ENCODE peak calls at places on chromosomes 7 and 10, in nine cellular contexts. One of them, this sample, is unnamed.

GRCh38 chr10:114477285-114477684 is 73.0 kb upstream of the AFAP1L2 start:
- DNase-seq in islet precursor cell: no peak
- DNase-seq in KG1: no peak
- DNase-seq in left ventricle myocardium inferior: peak; percentile 40
- DNase-seq in CD8-positive, alpha-beta memory T cell: no peak
- DNase-seq in fibroblast of villous mesenchyme: peak; percentile 65
- DNase-seq in RWPE1: no peak
- DNase-seq in stimulated activated CD4-positive, alpha-beta T cell treated with anti-CD3 and anti-CD28 coated beads, Interleukin-1b, Interleukin-23, amount 100 ng/mL, for 24 hours: no peak
- DNase-seq in Panc1: no peak
- DNase-seq in this sample: no peak

GRCh38 chr7:98362517-98362916 is 38.4 kb downstream of the BAIAP2L1 start:
- DNase-seq in islet precursor cell: no peak
- DNase-seq in KG1: no peak
- DNase-seq in left ventricle myocardium inferior: no peak
- DNase-seq in CD8-positive, alpha-beta memory T cell: no peak
- DNase-seq in fibroblast of villous mesenchyme: no peak
- DNase-seq in RWPE1: no peak
- DNase-seq in stimulated activated CD4-positive, alpha-beta T cell treated with anti-CD3 and anti-CD28 coated beads, Interleukin-1b, Interleukin-23, amount 100 ng/mL, for 24 hours: no peak
- DNase-seq in Panc1: no peak
- DNase-seq in this sample: peak; percentile 82

GRCh38 chr10:74502963-74503608 is 323.3 kb upstream of the KAT6B start:
- DNase-seq in islet precursor cell: no peak
- DNase-seq in KG1: no peak
- DNase-seq in left ventricle myocardium inferior: no peak
- DNase-seq in CD8-positive, alpha-beta memory T cell: no peak
- DNase-seq in fibroblast of villous mesenchyme: peak; percentile 86
- DNase-seq in RWPE1: peak; percentile 64
- DNase-seq in stimulated activated CD4-positive, alpha-beta T cell treated with anti-CD3 and anti-CD28 coated beads, Interleukin-1b, Interleukin-23, amount 100 ng/mL, for 24 hours: no peak
- DNase-seq in Panc1: no peak
- DNase-seq in this sample: no peak

GRCh38 chr10:32149257-32149955 is 93.2 kb upstream of the KIF5B start:
- DNase-seq in islet precursor cell: no peak
- DNase-seq in KG1: no peak
- DNase-seq in left ventricle myocardium inferior: peak; percentile 56
- DNase-seq in CD8-positive, alpha-beta memory T cell: no peak
- DNase-seq in fibroblast of villous mesenchyme: peak; percentile 89
- DNase-seq in RWPE1: peak; percentile 78
- DNase-seq in stimulated activated CD4-positive, alpha-beta T cell treated with anti-CD3 and anti-CD28 coated beads, Interleukin-1b, Interleukin-23, amount 100 ng/mL, for 24 hours: no peak
- DNase-seq in Panc1: no peak
- DNase-seq in this sample: no peak

GRCh38 chr7:71772783-71773182 is 639.4 kb downstream of the CALN1 start:
- DNase-seq in islet precursor cell: no peak
- DNase-seq in KG1: no peak
- DNase-seq in left ventricle myocardium inferior: no peak
- DNase-seq in CD8-positive, alpha-beta memory T cell: no peak
- DNase-seq in fibroblast of villous mesenchyme: no peak
- DNase-seq in RWPE1: no peak
- DNase-seq in stimulated activated CD4-positive, alpha-beta T cell treated with anti-CD3 and anti-CD28 coated beads, Interleukin-1b, Interleukin-23, amount 100 ng/mL, for 24 hours: no peak
- DNase-seq in Panc1: no peak
- DNase-seq in this sample: no peak

GRCh38 chr10:26931223-26931622 is 70.5 kb upstream of the ABI1 start:
- DNase-seq in islet precursor cell: peak; percentile 80
- DNase-seq in KG1: no peak
- DNase-seq in left ventricle myocardium inferior: peak; percentile 23
- DNase-seq in CD8-positive, alpha-beta memory T cell: no peak
- DNase-seq in fibroblast of villous mesenchyme: no peak
- DNase-seq in RWPE1: no peak
- DNase-seq in stimulated activated CD4-positive, alpha-beta T cell treated with anti-CD3 and anti-CD28 coated beads, Interleukin-1b, Interleukin-23, amount 100 ng/mL, for 24 hours: no peak
- DNase-seq in Panc1: no peak
- DNase-seq in this sample: peak; percentile 65

GRCh38 chr10:21961847-21962246 is 41.7 kb downstream of the DNAJC1 start:
- DNase-seq in islet precursor cell: no peak
- DNase-seq in KG1: no peak
- DNase-seq in left ventricle myocardium inferior: no peak
- DNase-seq in CD8-positive, alpha-beta memory T cell: no peak
- DNase-seq in fibroblast of villous mesenchyme: no peak
- DNase-seq in RWPE1: no peak
- DNase-seq in stimulated activated CD4-positive, alpha-beta T cell treated with anti-CD3 and anti-CD28 coated beads, Interleukin-1b, Interleukin-23, amount 100 ng/mL, for 24 hours: no peak
- DNase-seq in Panc1: no peak
- DNase-seq in this sample: no peak

GRCh38 chr7:43303740-43304241 is 191.3 kb downstream of the HECW1 start:
- DNase-seq in islet precursor cell: no peak
- DNase-seq in KG1: no peak
- DNase-seq in left ventricle myocardium inferior: no peak
- DNase-seq in CD8-positive, alpha-beta memory T cell: no peak
- DNase-seq in fibroblast of villous mesenchyme: peak; percentile 43
- DNase-seq in RWPE1: no peak
- DNase-seq in stimulated activated CD4-positive, alpha-beta T cell treated with anti-CD3 and anti-CD28 coated beads, Interleukin-1b, Interleukin-23, amount 100 ng/mL, for 24 hours: peak; percentile 5
- DNase-seq in Panc1: no peak
- DNase-seq in this sample: no peak

GRCh38 chr10:125362966-125363365 is 202.6 kb upstream of the CTBP2 start:
- DNase-seq in islet precursor cell: no peak
- DNase-seq in KG1: no peak
- DNase-seq in left ventricle myocardium inferior: no peak
- DNase-seq in CD8-positive, alpha-beta memory T cell: no peak
- DNase-seq in fibroblast of villous mesenchyme: no peak
- DNase-seq in RWPE1: no peak
- DNase-seq in stimulated activated CD4-positive, alpha-beta T cell treated with anti-CD3 and anti-CD28 coated beads, Interleukin-1b, Interleukin-23, amount 100 ng/mL, for 24 hours: no peak
- DNase-seq in Panc1: no peak
- DNase-seq in this sample: no peak

GRCh38 chr7:1124816-1125602 is 35.0 kb downstream of the ZFAND2A start:
- DNase-seq in islet precursor cell: no peak
- DNase-seq in KG1: no peak
- DNase-seq in left ventricle myocardium inferior: peak; percentile 36
- DNase-seq in CD8-positive, alpha-beta memory T cell: no peak
- DNase-seq in fibroblast of villous mesenchyme: no peak
- DNase-seq in RWPE1: peak; percentile 5
- DNase-seq in stimulated activated CD4-positive, alpha-beta T cell treated with anti-CD3 and anti-CD28 coated beads, Interleukin-1b, Interleukin-23, amount 100 ng/mL, for 24 hours: no peak
- DNase-seq in Panc1: no peak
- DNase-seq in this sample: no peak

GRCh38 chr7:7567898-7568531 is 1.3 kb downstream of the MIOS start:
- DNase-seq in islet precursor cell: no peak
- DNase-seq in KG1: no peak
- DNase-seq in left ventricle myocardium inferior: no peak
- DNase-seq in CD8-positive, alpha-beta memory T cell: no peak
- DNase-seq in fibroblast of villous mesenchyme: no peak
- DNase-seq in RWPE1: peak; percentile 20
- DNase-seq in stimulated activated CD4-positive, alpha-beta T cell treated with anti-CD3 and anti-CD28 coated beads, Interleukin-1b, Interleukin-23, amount 100 ng/mL, for 24 hours: no peak
- DNase-seq in Panc1: no peak
- DNase-seq in this sample: no peak

GRCh38 chr7:101846006-101846405 is 28.6 kb downstream of the CUX1 start:
- DNase-seq in islet precursor cell: no peak
- DNase-seq in KG1: no peak
- DNase-seq in left ventricle myocardium inferior: no peak
- DNase-seq in CD8-positive, alpha-beta memory T cell: no peak
- DNase-seq in fibroblast of villous mesenchyme: no peak
- DNase-seq in RWPE1: no peak
- DNase-seq in stimulated activated CD4-positive, alpha-beta T cell treated with anti-CD3 and anti-CD28 coated beads, Interleukin-1b, Interleukin-23, amount 100 ng/mL, for 24 hours: no peak
- DNase-seq in Panc1: no peak
- DNase-seq in this sample: no peak

GRCh38 chr7:44914992-44915607 is 29.8 kb upstream of the PURB start:
- DNase-seq in islet precursor cell: no peak
- DNase-seq in KG1: no peak
- DNase-seq in left ventricle myocardium inferior: no peak
- DNase-seq in CD8-positive, alpha-beta memory T cell: no peak
- DNase-seq in fibroblast of villous mesenchyme: no peak
- DNase-seq in RWPE1: no peak
- DNase-seq in stimulated activated CD4-positive, alpha-beta T cell treated with anti-CD3 and anti-CD28 coated beads, Interleukin-1b, Interleukin-23, amount 100 ng/mL, for 24 hours: peak; percentile 16
- DNase-seq in Panc1: no peak
- DNase-seq in this sample: peak; percentile 29